ENCODE peak calls at places on chromosome 4, in seven cellular contexts. G, N, U, K, S, F and Y are unnamed samples.

GRCh38 chr4:184688447-184688846 is 38.9 kb downstream of the PRIMPOL start:
- DNase-seq in G (no peak), N (no peak), U (no peak), K (no peak), S (no peak), F (no peak), Y (no peak)

GRCh38 chr4:15695240-15695699 is 7.6 kb upstream of the BST1 start:
- DNase-seq in G (no peak), N (no peak), U (no peak), K (no peak), S (no peak), F (no peak), Y (no peak)

GRCh38 chr4:2334826-2335728 is 73.2 kb upstream of the MXD4 start:
- DNase-seq in G (no peak), N (peak), U (no peak), K (no peak), S (peak), F (no peak), Y (no peak)

GRCh38 chr4:153788419-153789276 is at the start of gene SFRP2:
- DNase-seq in G (no peak), N (no peak), U (peak), K (peak), S (no peak), F (no peak), Y (no peak)

GRCh38 chr4:110631582-110632505 is 9.0 kb upstream of the PITX2 start:
- DNase-seq in G (peak), N (no peak), U (peak), K (no peak), S (no peak), F (peak), Y (peak)

GRCh38 chr4:48173055-48173991 is 39.3 kb upstream of the TXK start:
- DNase-seq in G (no peak), N (no peak), U (no peak), K (no peak), S (no peak), F (no peak), Y (no peak)

GRCh38 chr4:70734168-70734954 is 12.6 kb downstream of the RUFY3 start:
- DNase-seq in G (no peak), N (no peak), U (no peak), K (no peak), S (no peak), F (peak), Y (no peak)

GRCh38 chr4:57442834-57443291 is 332.7 kb upstream of the IGFBP7 start:
- DNase-seq in G (peak), N (no peak), U (no peak), K (no peak), S (no peak), F (peak), Y (peak)

GRCh38 chr4:40976343-40976742 is 226.6 kb downstream of the NSUN7 start:
- DNase-seq in G (no peak), N (no peak), U (no peak), K (no peak), S (no peak), F (peak), Y (no peak)

GRCh38 chr4:144310535-144310934 is 170.0 kb upstream of the GYPA start:
- DNase-seq in G (no peak), N (no peak), U (no peak), K (no peak), S (no peak), F (no peak), Y (no peak)

GRCh38 chr4:22343606-22344005 is 172.3 kb downstream of the ADGRA3 start:
- DNase-seq in G (no peak), N (no peak), U (no peak), K (no peak), S (no peak), F (no peak), Y (no peak)

GRCh38 chr4:55078987-55079386 is 46.4 kb downstream of the KDR start:
- DNase-seq in G (no peak), N (no peak), U (peak), K (peak), S (no peak), F (no peak), Y (no peak)

GRCh38 chr4:75370582-75370981 is 143.6 kb downstream of the RCHY1 start:
- DNase-seq in G (no peak), N (no peak), U (no peak), K (no peak), S (no peak), F (no peak), Y (no peak)

GRCh38 chr4:7313991-7314390 is 120.7 kb downstream of the PSAPL1 start:
- DNase-seq in G (no peak), N (no peak), U (peak), K (no peak), S (no peak), F (no peak), Y (no peak)

GRCh38 chr4:164943192-164943591 is 34.3 kb downstream of the TRIM61 start:
- DNase-seq in G (no peak), N (no peak), U (no peak), K (no peak), S (no peak), F (no peak), Y (no peak)

GRCh38 chr4:105944535-105944934 is 49.3 kb downstream of the NPNT start:
- DNase-seq in G (no peak), N (no peak), U (no peak), K (no peak), S (no peak), F (no peak), Y (no peak)

GRCh38 chr4:161252520-161253141 is 911.2 kb downstream of the FSTL5 start:
- DNase-seq in G (no peak), N (no peak), U (no peak), K (no peak), S (no peak), F (peak), Y (no peak)

GRCh38 chr4:173991814-173992213 is 291.7 kb downstream of the FBXO8 start:
- DNase-seq in G (no peak), N (no peak), U (no peak), K (no peak), S (no peak), F (no peak), Y (no peak)

GRCh38 chr4:140427104-140427918 is at the start of gene CLGN:
- DNase-seq in G (peak), N (peak), U (peak), K (peak), S (peak), F (peak), Y (peak)

GRCh38 chr4:179595671-179596410 is 2153.6 kb upstream of the AGA start:
- DNase-seq in G (no peak), N (no peak), U (no peak), K (no peak), S (no peak), F (no peak), Y (no peak)

DNA sequence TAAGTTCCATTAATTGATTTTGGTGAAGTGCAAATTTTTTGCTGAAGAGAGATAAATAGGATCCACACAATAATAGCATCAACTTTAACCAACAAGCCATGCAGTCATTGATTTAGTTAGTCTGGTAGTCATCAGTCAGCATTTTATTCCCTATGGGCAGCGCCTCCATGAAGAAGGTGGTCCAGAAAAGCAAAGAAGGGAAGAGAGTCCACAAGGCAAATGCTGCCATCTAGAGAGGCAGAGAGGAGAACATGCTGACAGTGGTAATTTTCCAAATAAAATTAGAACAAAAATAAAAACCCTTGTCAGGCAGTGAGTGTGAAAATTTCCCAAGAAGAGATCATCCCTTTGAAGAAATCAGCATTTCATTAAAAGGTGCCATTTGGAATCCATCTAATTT is 366.7 kb upstream of the FAM241A start:
- DNase-seq in G (no peak), N (no peak), U (no peak), K (no peak), S (no peak), F (no peak), Y (no peak)
- TF ChIP-seq CTCF in G (no peak), N (no peak), U (no peak), K (no peak), S (no peak), F (no peak), Y (peak)

GRCh38 chr4:119210760-119211159 is 1.8 kb upstream of the USP53 start:
- DNase-seq in G (no peak), N (no peak), U (no peak), K (no peak), S (no peak), F (no peak), Y (no peak)

GRCh38 chr4:119209586-119209985 is 2.9 kb upstream of the USP53 start:
- DNase-seq in G (no peak), N (no peak), U (no peak), K (no peak), S (no peak), F (no peak), Y (no peak)

GRCh38 chr4:119211856-119212250 is 660 bp upstream of the USP53 start:
- DNase-seq in G (no peak), N (no peak), U (no peak), K (no peak), S (no peak), F (peak), Y (no peak)

GRCh38 chr4:119212964-119213606 is 572 bp downstream of the USP53 start:
- DNase-seq in G (peak), N (peak), U (peak), K (peak), S (peak), F (peak), Y (peak)

GRCh38 chr4:119212251-119212963 is at the start of gene USP53:
- DNase-seq in G (peak), N (peak), U (peak), K (peak), S (peak), F (peak), Y (peak)
- TF ChIP-seq CTCF in G (peak), N (no peak), U (no peak), K (no peak), S (no peak), F (no peak), Y (no peak)

DNA sequence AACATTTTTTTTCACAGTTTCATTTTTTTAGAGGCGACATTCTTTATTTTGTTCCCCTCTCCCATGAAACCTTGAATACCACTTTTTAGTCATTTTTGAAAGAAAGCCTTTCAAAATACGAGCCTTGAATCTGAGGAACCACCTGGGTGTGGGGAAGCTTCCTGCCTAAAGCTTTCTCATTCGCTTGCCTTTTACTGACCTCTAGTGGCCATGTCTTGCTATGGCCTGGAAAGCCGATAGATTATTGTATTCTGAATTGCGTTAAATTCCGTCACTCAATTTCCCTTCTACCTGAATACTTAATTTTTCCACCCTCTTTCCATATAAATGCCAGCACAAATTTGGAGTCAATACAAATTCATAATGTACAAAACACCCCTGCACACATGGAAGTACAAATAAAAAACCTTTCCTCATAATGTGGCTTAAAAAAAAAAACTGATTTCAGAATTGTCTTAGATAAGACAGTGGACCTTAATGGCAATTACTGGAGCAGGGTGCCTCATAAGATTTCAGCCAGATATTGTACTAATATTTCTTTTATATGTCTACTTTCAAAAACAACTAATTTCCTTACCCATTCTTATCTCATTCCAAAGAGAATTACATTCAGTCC is 217.9 kb downstream of the CENPC start:
- DNase-seq in G (no peak), N (no peak), U (no peak), K (no peak), S (no peak), F (peak), Y (peak)
- TF ChIP-seq CTCF in G (peak), N (peak), U (peak), K (peak), S (no peak), F (peak), Y (peak)

DNA sequence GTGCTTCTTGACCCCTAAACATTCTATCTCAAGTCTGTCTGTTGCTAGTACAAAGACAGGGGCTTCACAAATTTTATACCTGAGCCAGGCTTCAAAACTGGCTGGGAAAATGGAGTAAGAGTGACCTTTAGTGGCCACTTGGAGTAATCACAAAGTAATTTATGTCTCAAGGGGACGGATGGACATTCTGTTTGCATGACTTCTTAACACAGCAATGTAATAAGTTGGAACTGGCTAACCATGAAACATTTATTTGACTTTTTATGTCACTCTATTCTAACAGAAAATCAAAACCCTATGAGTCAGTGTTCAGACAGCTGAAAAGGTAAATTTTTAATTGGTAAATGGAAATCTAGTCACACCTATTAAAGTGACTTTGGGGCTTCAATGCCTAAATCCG is 600.6 kb downstream of the ANKRD50 start:
- DNase-seq in G (no peak), N (no peak), U (no peak), K (no peak), S (no peak), F (no peak), Y (peak)
- TF ChIP-seq CTCF in G (no peak), N (peak), U (peak), K (peak), S (no peak), F (peak), Y (peak)